ENCODE peak calls at places on chromosome 5, in four cellular contexts. Y is activated T-helper 9 cell treated with anti-CD3 and anti-CD28 coated beads, Interleukin-2, amount 50 U/mL, for 16 hours; I is stimulated activated CD4-positive, alpha-beta T cell treated with anti-CD3 and anti-CD28 coated beads, Interleukin-15, amount 100 ng/mL, for 1 hour; Q is right atrium auricular region. A is an unnamed sample.
A peak's percentile ranks its signal among the peaks of the same experiment; 100 is the strongest.

GRCh38 chr5:10077721-10078551 is 171.8 kb downstream of the ATPSCKMT start:
- DNase-seq in Q (no peak), Y (no peak), I (no peak), A (no peak)

GRCh38 chr5:54707841-54708240 is 190.3 kb downstream of the SNX18 start:
- DNase-seq in Y (no peak), Q (no peak), I (no peak), A (no peak)

GRCh38 chr5:117568622-117569021 is 994.0 kb upstream of the SEMA6A start:
- DNase-seq in Y (no peak), I (no peak), Q (no peak), A (no peak)

GRCh38 chr5:125286266-125286665 is 539.8 kb upstream of the ZNF608 start:
- DNase-seq in Y (no peak), I (no peak), Q (no peak), A (no peak)

GRCh38 chr5:36880761-36881160 is 4.2 kb downstream of the NIPBL start:
- DNase-seq in I (no peak), Y (no peak), Q (no peak), A (no peak)

GRCh38 chr5:88944751-88945507 is 61.9 kb upstream of the MEF2C start:
- DNase-seq in Y (no peak), Q (no peak), I (no peak), A (no peak)

GRCh38 chr5:161400583-161400982 is 145.9 kb downstream of the GABRB2 start:
- DNase-seq in Y (no peak), I (no peak), Q (no peak), A (no peak)

GRCh38 chr5:150298701-150299451 is 3.8 kb downstream of the ARSI start:
- DNase-seq in Y (no peak), Q (peak; percentile 66), I (no peak), A (peak; percentile 84)

GRCh38 chr5:167952278-167952990 is 339.0 kb upstream of the WWC1 start:
- DNase-seq in I (no peak), Q (no peak), Y (no peak), A (no peak)